ENCODE peak calls at places on chromosomes 13 and 19, in nine cellular contexts. One of them, this sample, is unnamed.

GRCh38 chr13:46575843-46576242 is 22.9 kb downstream of the LRCH1 start:
- DNase-seq in effector memory CD4-positive, alpha-beta T cell: no peak
- DNase-seq in naive thymus-derived CD4-positive, alpha-beta T cell: no peak
- DNase-seq in AG04449: peak
- DNase-seq in cardiac fibroblast: peak
- DNase-seq in tibial nerve: no peak
- DNase-seq in fibroblast of mammary gland: peak
- DNase-seq in esophagus squamous epithelium: no peak
- DNase-seq in body of pancreas: no peak
- DNase-seq in this sample: peak

GRCh38 chr19:51810228-51810627 is 15.3 kb downstream of the FPR3 start:
- DNase-seq in AG04449: no peak
- DNase-seq in esophagus squamous epithelium: no peak
- DNase-seq in tibial nerve: no peak
- DNase-seq in fibroblast of mammary gland: peak
- DNase-seq in naive thymus-derived CD4-positive, alpha-beta T cell: no peak
- DNase-seq in effector memory CD4-positive, alpha-beta T cell: no peak
- DNase-seq in cardiac fibroblast: peak
- DNase-seq in body of pancreas: no peak
- DNase-seq in this sample: no peak

GRCh38 chr19:14150041-14150769 is 13.8 kb upstream of the ASF1B start:
- DNase-seq in esophagus squamous epithelium: no peak
- DNase-seq in fibroblast of mammary gland: no peak
- DNase-seq in tibial nerve: no peak
- DNase-seq in AG04449: no peak
- DNase-seq in cardiac fibroblast: no peak
- DNase-seq in naive thymus-derived CD4-positive, alpha-beta T cell: no peak
- DNase-seq in effector memory CD4-positive, alpha-beta T cell: no peak
- DNase-seq in body of pancreas: no peak
- DNase-seq in this sample: no peak

GRCh38 chr19:3284759-3285646 is 60.5 kb downstream of the CELF5 start:
- DNase-seq in effector memory CD4-positive, alpha-beta T cell: peak
- DNase-seq in esophagus squamous epithelium: no peak
- DNase-seq in fibroblast of mammary gland: peak
- DNase-seq in cardiac fibroblast: peak
- DNase-seq in body of pancreas: peak
- DNase-seq in tibial nerve: no peak
- DNase-seq in naive thymus-derived CD4-positive, alpha-beta T cell: peak
- DNase-seq in AG04449: no peak
- DNase-seq in this sample: peak

GRCh38 chr13:64446372-64446771 is 2783.8 kb downstream of the PCDH9 start:
- DNase-seq in esophagus squamous epithelium: no peak
- DNase-seq in naive thymus-derived CD4-positive, alpha-beta T cell: no peak
- DNase-seq in body of pancreas: no peak
- DNase-seq in cardiac fibroblast: no peak
- DNase-seq in fibroblast of mammary gland: no peak
- DNase-seq in tibial nerve: no peak
- DNase-seq in AG04449: no peak
- DNase-seq in effector memory CD4-positive, alpha-beta T cell: no peak
- DNase-seq in this sample: no peak

GRCh38 chr13:42652642-42653415 is 78.9 kb downstream of the TNFSF11 start:
- DNase-seq in effector memory CD4-positive, alpha-beta T cell: no peak
- DNase-seq in AG04449: no peak
- DNase-seq in fibroblast of mammary gland: no peak
- DNase-seq in naive thymus-derived CD4-positive, alpha-beta T cell: no peak
- DNase-seq in esophagus squamous epithelium: no peak
- DNase-seq in tibial nerve: no peak
- DNase-seq in body of pancreas: no peak
- DNase-seq in cardiac fibroblast: no peak
- DNase-seq in this sample: no peak

GRCh38 chr19:44808463-44809371 is at the start of gene BCAM:
- DNase-seq in body of pancreas: peak
- DNase-seq in tibial nerve: peak
- DNase-seq in AG04449: no peak
- DNase-seq in fibroblast of mammary gland: peak
- DNase-seq in esophagus squamous epithelium: no peak
- DNase-seq in cardiac fibroblast: peak
- DNase-seq in naive thymus-derived CD4-positive, alpha-beta T cell: no peak
- DNase-seq in effector memory CD4-positive, alpha-beta T cell: no peak
- DNase-seq in this sample: peak

GRCh38 chr19:50836543-50837195 is 3.3 kb upstream of the KLK15 start:
- DNase-seq in esophagus squamous epithelium: no peak
- DNase-seq in tibial nerve: no peak
- DNase-seq in body of pancreas: no peak
- DNase-seq in AG04449: no peak
- DNase-seq in naive thymus-derived CD4-positive, alpha-beta T cell: no peak
- DNase-seq in cardiac fibroblast: no peak
- DNase-seq in effector memory CD4-positive, alpha-beta T cell: no peak
- DNase-seq in fibroblast of mammary gland: no peak
- DNase-seq in this sample: no peak

GRCh38 chr19:52188822-52189744 is 769 bp upstream of the PPP2R1A start:
- DNase-seq in AG04449: no peak
- DNase-seq in esophagus squamous epithelium: peak
- DNase-seq in tibial nerve: no peak
- DNase-seq in cardiac fibroblast: no peak
- DNase-seq in naive thymus-derived CD4-positive, alpha-beta T cell: no peak
- DNase-seq in body of pancreas: no peak
- DNase-seq in effector memory CD4-positive, alpha-beta T cell: no peak
- DNase-seq in fibroblast of mammary gland: no peak
- DNase-seq in this sample: no peak

GRCh38 chr13:97879646-97880297 is 73.7 kb upstream of the IPO5 start:
- DNase-seq in effector memory CD4-positive, alpha-beta T cell: no peak
- DNase-seq in fibroblast of mammary gland: peak
- DNase-seq in cardiac fibroblast: peak
- DNase-seq in AG04449: peak
- DNase-seq in body of pancreas: no peak
- DNase-seq in esophagus squamous epithelium: no peak
- DNase-seq in tibial nerve: no peak
- DNase-seq in naive thymus-derived CD4-positive, alpha-beta T cell: no peak
- DNase-seq in this sample: peak

GRCh38 chr13:81929988-81930387 is 1589.1 kb upstream of the SPRY2 start:
- DNase-seq in AG04449: no peak
- DNase-seq in body of pancreas: no peak
- DNase-seq in fibroblast of mammary gland: peak
- DNase-seq in cardiac fibroblast: peak
- DNase-seq in tibial nerve: no peak
- DNase-seq in effector memory CD4-positive, alpha-beta T cell: no peak
- DNase-seq in esophagus squamous epithelium: no peak
- DNase-seq in naive thymus-derived CD4-positive, alpha-beta T cell: no peak
- DNase-seq in this sample: no peak

GRCh38 chr19:2089727-2090053 is 6.4 kb downstream of the MOB3A start:
- DNase-seq in AG04449: no peak
- DNase-seq in tibial nerve: no peak
- DNase-seq in naive thymus-derived CD4-positive, alpha-beta T cell: no peak
- DNase-seq in body of pancreas: no peak
- DNase-seq in cardiac fibroblast: no peak
- DNase-seq in esophagus squamous epithelium: no peak
- DNase-seq in effector memory CD4-positive, alpha-beta T cell: no peak
- DNase-seq in fibroblast of mammary gland: no peak
- DNase-seq in this sample: no peak

GRCh38 chr13:99151516-99151915 is 49.1 kb upstream of the UBAC2 start:
- DNase-seq in tibial nerve: no peak
- DNase-seq in cardiac fibroblast: peak
- DNase-seq in effector memory CD4-positive, alpha-beta T cell: no peak
- DNase-seq in naive thymus-derived CD4-positive, alpha-beta T cell: no peak
- DNase-seq in AG04449: no peak
- DNase-seq in fibroblast of mammary gland: peak
- DNase-seq in body of pancreas: no peak
- DNase-seq in esophagus squamous epithelium: no peak
- DNase-seq in this sample: peak

GRCh38 chr13:97116754-97117153 is 105.4 kb upstream of the MBNL2 start:
- DNase-seq in tibial nerve: no peak
- DNase-seq in cardiac fibroblast: peak
- DNase-seq in esophagus squamous epithelium: no peak
- DNase-seq in effector memory CD4-positive, alpha-beta T cell: no peak
- DNase-seq in AG04449: no peak
- DNase-seq in fibroblast of mammary gland: peak
- DNase-seq in naive thymus-derived CD4-positive, alpha-beta T cell: no peak
- DNase-seq in body of pancreas: peak
- DNase-seq in this sample: peak

GRCh38 chr13:114035583-114036501 is 62.0 kb upstream of the C13orf46 start:
- DNase-seq in fibroblast of mammary gland: peak
- DNase-seq in AG04449: no peak
- DNase-seq in tibial nerve: peak
- DNase-seq in naive thymus-derived CD4-positive, alpha-beta T cell: no peak
- DNase-seq in cardiac fibroblast: no peak
- DNase-seq in body of pancreas: peak
- DNase-seq in esophagus squamous epithelium: no peak
- DNase-seq in effector memory CD4-positive, alpha-beta T cell: no peak
- DNase-seq in this sample: peak

GRCh38 chr19:38201731-38202130 is 22.3 kb downstream of the DPF1 start:
- DNase-seq in cardiac fibroblast: no peak
- DNase-seq in body of pancreas: no peak
- DNase-seq in tibial nerve: no peak
- DNase-seq in esophagus squamous epithelium: no peak
- DNase-seq in fibroblast of mammary gland: no peak
- DNase-seq in effector memory CD4-positive, alpha-beta T cell: no peak
- DNase-seq in naive thymus-derived CD4-positive, alpha-beta T cell: no peak
- DNase-seq in AG04449: no peak
- DNase-seq in this sample: no peak

GRCh38 chr13:29918845-29919244 is 68.4 kb upstream of the UBL3 start:
- DNase-seq in naive thymus-derived CD4-positive, alpha-beta T cell: no peak
- DNase-seq in tibial nerve: no peak
- DNase-seq in cardiac fibroblast: peak
- DNase-seq in effector memory CD4-positive, alpha-beta T cell: no peak
- DNase-seq in esophagus squamous epithelium: no peak
- DNase-seq in AG04449: peak
- DNase-seq in fibroblast of mammary gland: peak
- DNase-seq in body of pancreas: peak
- DNase-seq in this sample: peak

GRCh38 chr19:37951816-37952210 is 44.8 kb downstream of the SIPA1L3 start:
- DNase-seq in body of pancreas: no peak
- DNase-seq in naive thymus-derived CD4-positive, alpha-beta T cell: no peak
- DNase-seq in AG04449: no peak
- DNase-seq in esophagus squamous epithelium: no peak
- DNase-seq in tibial nerve: no peak
- DNase-seq in effector memory CD4-positive, alpha-beta T cell: no peak
- DNase-seq in cardiac fibroblast: no peak
- DNase-seq in fibroblast of mammary gland: no peak
- DNase-seq in this sample: no peak

DNA sequence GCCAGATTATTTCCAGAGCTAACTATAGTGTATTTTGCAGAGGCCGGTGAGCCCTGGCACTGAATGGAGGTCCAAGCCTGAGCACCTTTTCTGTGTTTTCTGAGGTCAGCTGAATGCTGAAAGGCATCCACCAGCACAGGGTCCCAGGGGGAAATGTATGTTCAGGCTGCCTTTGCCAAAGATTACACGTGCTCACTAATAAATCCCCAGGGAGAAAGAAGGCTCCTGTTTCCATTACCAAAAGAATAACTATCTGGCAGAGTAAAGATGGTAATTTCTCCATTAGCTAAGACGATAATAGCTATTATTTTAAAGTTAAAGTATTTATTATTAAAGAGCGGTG is 77.7 kb downstream of the TSHZ3 start:
- DNase-seq in AG04449: no peak
- DNase-seq in effector memory CD4-positive, alpha-beta T cell: no peak
- DNase-seq in tibial nerve: no peak
- DNase-seq in esophagus squamous epithelium: no peak
- DNase-seq in naive thymus-derived CD4-positive, alpha-beta T cell: no peak
- DNase-seq in cardiac fibroblast: no peak
- DNase-seq in body of pancreas: no peak
- DNase-seq in fibroblast of mammary gland: no peak
- DNase-seq in this sample: no peak
- H3K4me3 ChIP-seq in AG04449: no peak
- H3K4me3 ChIP-seq in effector memory CD4-positive, alpha-beta T cell: no peak
- H3K4me3 ChIP-seq in tibial nerve: no peak
- H3K4me3 ChIP-seq in esophagus squamous epithelium: no peak
- H3K4me3 ChIP-seq in naive thymus-derived CD4-positive, alpha-beta T cell: no peak
- H3K4me3 ChIP-seq in cardiac fibroblast: no peak
- H3K4me3 ChIP-seq in body of pancreas: no peak
- H3K4me3 ChIP-seq in fibroblast of mammary gland: no peak
- H3K4me3 ChIP-seq in this sample: no peak

DNA sequence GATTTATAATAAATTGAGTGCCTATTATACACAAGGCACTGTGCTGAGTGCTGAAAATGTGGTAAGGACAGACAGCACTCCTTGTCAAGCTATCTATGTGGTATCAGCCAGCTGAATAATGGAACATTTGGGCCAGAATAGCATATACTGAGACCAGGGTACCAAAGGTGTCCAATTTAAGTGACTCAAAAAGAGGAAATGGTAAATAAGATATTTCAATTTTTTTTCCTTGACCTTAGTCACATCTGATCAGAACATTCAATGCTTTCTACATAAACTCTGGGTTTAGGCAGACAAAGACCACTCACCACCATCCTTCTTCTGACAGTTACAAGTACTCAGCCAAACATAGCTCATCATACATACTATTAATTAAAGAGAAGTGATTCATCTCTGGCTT is 43.2 kb downstream of the RCBTB2 start:
- DNase-seq in cardiac fibroblast: no peak
- DNase-seq in effector memory CD4-positive, alpha-beta T cell: no peak
- DNase-seq in tibial nerve: no peak
- DNase-seq in fibroblast of mammary gland: peak
- DNase-seq in esophagus squamous epithelium: no peak
- DNase-seq in body of pancreas: no peak
- DNase-seq in AG04449: no peak
- DNase-seq in naive thymus-derived CD4-positive, alpha-beta T cell: no peak
- DNase-seq in this sample: no peak
- H3K4me3 ChIP-seq in cardiac fibroblast: no peak
- H3K4me3 ChIP-seq in effector memory CD4-positive, alpha-beta T cell: no peak
- H3K4me3 ChIP-seq in tibial nerve: no peak
- H3K4me3 ChIP-seq in fibroblast of mammary gland: no peak
- H3K4me3 ChIP-seq in esophagus squamous epithelium: no peak
- H3K4me3 ChIP-seq in body of pancreas: no peak
- H3K4me3 ChIP-seq in AG04449: no peak
- H3K4me3 ChIP-seq in naive thymus-derived CD4-positive, alpha-beta T cell: peak
- H3K4me3 ChIP-seq in this sample: no peak

GRCh38 chr13:94641432-94641941 is 39.8 kb downstream of the GPR180 start:
- DNase-seq in effector memory CD4-positive, alpha-beta T cell: no peak
- DNase-seq in body of pancreas: no peak
- DNase-seq in esophagus squamous epithelium: no peak
- DNase-seq in fibroblast of mammary gland: peak
- DNase-seq in cardiac fibroblast: peak
- DNase-seq in naive thymus-derived CD4-positive, alpha-beta T cell: no peak
- DNase-seq in tibial nerve: no peak
- DNase-seq in AG04449: no peak
- DNase-seq in this sample: peak
- H3K4me3 ChIP-seq in effector memory CD4-positive, alpha-beta T cell: no peak
- H3K4me3 ChIP-seq in body of pancreas: no peak
- H3K4me3 ChIP-seq in esophagus squamous epithelium: no peak
- H3K4me3 ChIP-seq in fibroblast of mammary gland: no peak
- H3K4me3 ChIP-seq in cardiac fibroblast: no peak
- H3K4me3 ChIP-seq in naive thymus-derived CD4-positive, alpha-beta T cell: no peak
- H3K4me3 ChIP-seq in tibial nerve: no peak
- H3K4me3 ChIP-seq in AG04449: peak
- H3K4me3 ChIP-seq in this sample: peak

DNA sequence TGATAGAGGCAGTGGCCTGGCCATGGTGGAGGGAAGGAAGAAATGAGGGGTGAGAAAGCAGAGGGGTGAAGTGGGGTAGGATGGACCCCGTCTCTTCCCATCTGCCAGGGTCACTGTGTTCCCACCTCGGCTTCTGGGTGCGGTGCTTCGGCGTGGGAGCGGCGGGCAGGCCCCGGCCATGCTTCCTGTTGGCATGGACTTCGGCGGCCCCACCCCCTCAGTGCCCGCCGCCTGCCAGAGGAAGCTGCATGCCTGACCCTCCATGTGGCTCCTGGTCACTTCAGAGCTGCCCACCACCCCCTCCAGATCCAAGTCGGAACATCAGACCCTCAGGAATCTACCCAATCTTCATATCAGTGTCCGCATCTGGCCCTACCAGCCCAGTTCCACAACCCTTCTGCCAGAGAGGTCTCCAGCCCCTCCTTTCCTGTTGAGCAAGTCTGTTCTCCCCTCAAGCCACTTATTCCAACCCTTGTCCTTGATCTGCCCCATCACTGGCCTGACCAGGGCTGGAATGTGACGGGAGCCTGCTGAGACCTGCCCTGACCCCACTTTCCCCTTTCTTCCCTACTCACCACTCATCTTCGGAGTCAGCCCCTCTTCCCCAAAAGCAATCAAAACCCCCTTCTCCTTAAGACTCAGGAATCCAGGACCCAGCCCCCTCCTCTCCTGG is 1.5 kb downstream of the KCNN4 start:
- DNase-seq in tibial nerve: no peak
- DNase-seq in esophagus squamous epithelium: no peak
- DNase-seq in effector memory CD4-positive, alpha-beta T cell: no peak
- DNase-seq in fibroblast of mammary gland: no peak
- DNase-seq in naive thymus-derived CD4-positive, alpha-beta T cell: no peak
- DNase-seq in cardiac fibroblast: no peak
- DNase-seq in body of pancreas: peak
- DNase-seq in AG04449: no peak
- DNase-seq in this sample: no peak
- H3K4me3 ChIP-seq in tibial nerve: peak
- H3K4me3 ChIP-seq in esophagus squamous epithelium: no peak
- H3K4me3 ChIP-seq in effector memory CD4-positive, alpha-beta T cell: peak
- H3K4me3 ChIP-seq in fibroblast of mammary gland: no peak
- H3K4me3 ChIP-seq in naive thymus-derived CD4-positive, alpha-beta T cell: peak
- H3K4me3 ChIP-seq in cardiac fibroblast: no peak
- H3K4me3 ChIP-seq in body of pancreas: no peak
- H3K4me3 ChIP-seq in AG04449: no peak
- H3K4me3 ChIP-seq in this sample: no peak